ENCODE peak calls at places on chromosomes 1 and 21, in ten cellular contexts. One of them, this sample, is unnamed.

GRCh38 chr1:211326528-211327340 is at the start of gene TRAF5:
- DNase-seq in thoracic aorta: no peak
- DNase-seq in aorta: peak; percentile 61
- DNase-seq in CD8-positive, alpha-beta T cell: peak; percentile 53
- DNase-seq in psoas muscle: peak; percentile 69
- DNase-seq in ovary: peak; percentile 39
- DNase-seq in heart left ventricle: peak; percentile 82
- DNase-seq in esophagus muscularis mucosa: no peak
- DNase-seq in fibroblast of lung: peak; percentile 59
- DNase-seq in left lung: peak; percentile 91
- DNase-seq in this sample: peak; percentile 56

GRCh38 chr1:36599828-36600227 is 117.1 kb upstream of the CSF3R start:
- DNase-seq in CD8-positive, alpha-beta T cell: no peak
- DNase-seq in heart left ventricle: no peak
- DNase-seq in esophagus muscularis mucosa: no peak
- DNase-seq in fibroblast of lung: no peak
- DNase-seq in psoas muscle: no peak
- DNase-seq in aorta: no peak
- DNase-seq in left lung: no peak
- DNase-seq in thoracic aorta: no peak
- DNase-seq in ovary: no peak
- DNase-seq in this sample: no peak

GRCh38 chr1:9691108-9691445 is 39.5 kb downstream of the PIK3CD start:
- DNase-seq in heart left ventricle: no peak
- DNase-seq in fibroblast of lung: no peak
- DNase-seq in ovary: no peak
- DNase-seq in CD8-positive, alpha-beta T cell: no peak
- DNase-seq in aorta: no peak
- DNase-seq in thoracic aorta: no peak
- DNase-seq in left lung: no peak
- DNase-seq in esophagus muscularis mucosa: no peak
- DNase-seq in psoas muscle: no peak
- DNase-seq in this sample: no peak

GRCh38 chr1:10195570-10195969 is 14.8 kb upstream of the KIF1B start:
- DNase-seq in left lung: no peak
- DNase-seq in CD8-positive, alpha-beta T cell: no peak
- DNase-seq in aorta: no peak
- DNase-seq in psoas muscle: no peak
- DNase-seq in esophagus muscularis mucosa: no peak
- DNase-seq in thoracic aorta: no peak
- DNase-seq in fibroblast of lung: no peak
- DNase-seq in heart left ventricle: no peak
- DNase-seq in ovary: no peak
- DNase-seq in this sample: no peak

GRCh38 chr1:238252033-238252802 is 361.5 kb upstream of the ZP4 start:
- DNase-seq in psoas muscle: peak; percentile 51
- DNase-seq in ovary: peak; percentile 34
- DNase-seq in heart left ventricle: no peak
- DNase-seq in esophagus muscularis mucosa: no peak
- DNase-seq in CD8-positive, alpha-beta T cell: peak; percentile 16
- DNase-seq in left lung: no peak
- DNase-seq in fibroblast of lung: peak; percentile 39
- DNase-seq in aorta: peak; percentile 50
- DNase-seq in thoracic aorta: no peak
- DNase-seq in this sample: peak; percentile 43

GRCh38 chr1:31814631-31815306 is 1.1 kb downstream of the SPOCD1 start:
- DNase-seq in thoracic aorta: no peak
- DNase-seq in CD8-positive, alpha-beta T cell: no peak
- DNase-seq in heart left ventricle: no peak
- DNase-seq in aorta: no peak
- DNase-seq in left lung: peak; percentile 67
- DNase-seq in ovary: no peak
- DNase-seq in esophagus muscularis mucosa: no peak
- DNase-seq in fibroblast of lung: no peak
- DNase-seq in psoas muscle: no peak
- DNase-seq in this sample: no peak

GRCh38 chr21:38712076-38712475 is 93.7 kb upstream of the ETS2 start:
- DNase-seq in fibroblast of lung: peak; percentile 41
- DNase-seq in CD8-positive, alpha-beta T cell: no peak
- DNase-seq in ovary: peak; percentile 25
- DNase-seq in aorta: no peak
- DNase-seq in psoas muscle: no peak
- DNase-seq in thoracic aorta: no peak
- DNase-seq in heart left ventricle: no peak
- DNase-seq in left lung: no peak
- DNase-seq in esophagus muscularis mucosa: no peak
- DNase-seq in this sample: no peak

GRCh38 chr1:177898377-177898648 is 71.5 kb downstream of the SEC16B start:
- DNase-seq in esophagus muscularis mucosa: no peak
- DNase-seq in psoas muscle: no peak
- DNase-seq in ovary: no peak
- DNase-seq in fibroblast of lung: no peak
- DNase-seq in left lung: no peak
- DNase-seq in thoracic aorta: no peak
- DNase-seq in CD8-positive, alpha-beta T cell: no peak
- DNase-seq in aorta: no peak
- DNase-seq in heart left ventricle: no peak
- DNase-seq in this sample: no peak

GRCh38 chr1:231020139-231020601 is 19.9 kb downstream of the FAM89A start:
- DNase-seq in heart left ventricle: no peak
- DNase-seq in ovary: no peak
- DNase-seq in esophagus muscularis mucosa: peak; percentile 74
- DNase-seq in thoracic aorta: no peak
- DNase-seq in CD8-positive, alpha-beta T cell: no peak
- DNase-seq in fibroblast of lung: no peak
- DNase-seq in aorta: no peak
- DNase-seq in psoas muscle: no peak
- DNase-seq in left lung: no peak
- DNase-seq in this sample: no peak

GRCh38 chr1:84758968-84759491 is 68.8 kb upstream of the SSX2IP start:
- DNase-seq in CD8-positive, alpha-beta T cell: no peak
- DNase-seq in aorta: peak; percentile 53
- DNase-seq in ovary: no peak
- DNase-seq in thoracic aorta: peak; percentile 9
- DNase-seq in left lung: no peak
- DNase-seq in heart left ventricle: no peak
- DNase-seq in fibroblast of lung: peak; percentile 26
- DNase-seq in esophagus muscularis mucosa: no peak
- DNase-seq in psoas muscle: no peak
- DNase-seq in this sample: no peak

GRCh38 chr1:159652506-159652905 is 61.9 kb downstream of the CRP start:
- DNase-seq in psoas muscle: no peak
- DNase-seq in left lung: no peak
- DNase-seq in heart left ventricle: no peak
- DNase-seq in fibroblast of lung: no peak
- DNase-seq in thoracic aorta: no peak
- DNase-seq in aorta: no peak
- DNase-seq in esophagus muscularis mucosa: no peak
- DNase-seq in CD8-positive, alpha-beta T cell: no peak
- DNase-seq in ovary: no peak
- DNase-seq in this sample: no peak

GRCh38 chr1:209590405-209590804 is 6.9 kb downstream of the CAMK1G start:
- DNase-seq in psoas muscle: no peak
- DNase-seq in left lung: no peak
- DNase-seq in heart left ventricle: no peak
- DNase-seq in ovary: peak; percentile 37
- DNase-seq in fibroblast of lung: peak; percentile 46
- DNase-seq in CD8-positive, alpha-beta T cell: no peak
- DNase-seq in esophagus muscularis mucosa: no peak
- DNase-seq in aorta: no peak
- DNase-seq in thoracic aorta: no peak
- DNase-seq in this sample: no peak

GRCh38 chr1:21841852-21842466 is 29.9 kb downstream of the LDLRAD2 start:
- DNase-seq in esophagus muscularis mucosa: no peak
- DNase-seq in aorta: no peak
- DNase-seq in psoas muscle: peak; percentile 52
- DNase-seq in left lung: peak; percentile 76
- DNase-seq in CD8-positive, alpha-beta T cell: no peak
- DNase-seq in ovary: no peak
- DNase-seq in thoracic aorta: no peak
- DNase-seq in fibroblast of lung: no peak
- DNase-seq in heart left ventricle: peak; percentile 49
- DNase-seq in this sample: no peak

GRCh38 chr1:183515002-183515689 is 42.8 kb downstream of the SMG7 start:
- DNase-seq in esophagus muscularis mucosa: no peak
- DNase-seq in thoracic aorta: no peak
- DNase-seq in psoas muscle: no peak
- DNase-seq in aorta: no peak
- DNase-seq in ovary: no peak
- DNase-seq in left lung: no peak
- DNase-seq in heart left ventricle: no peak
- DNase-seq in fibroblast of lung: peak; percentile 86
- DNase-seq in CD8-positive, alpha-beta T cell: no peak
- DNase-seq in this sample: no peak

GRCh38 chr1:223732993-223733798 is 20.9 kb downstream of the CAPN2 start:
- DNase-seq in CD8-positive, alpha-beta T cell: no peak
- DNase-seq in left lung: no peak
- DNase-seq in ovary: no peak
- DNase-seq in esophagus muscularis mucosa: no peak
- DNase-seq in thoracic aorta: no peak
- DNase-seq in aorta: no peak
- DNase-seq in psoas muscle: no peak
- DNase-seq in fibroblast of lung: peak; percentile 56
- DNase-seq in heart left ventricle: no peak
- DNase-seq in this sample: no peak

GRCh38 chr1:39958801-39959200 is 3.9 kb downstream of the MFSD2A start:
- DNase-seq in esophagus muscularis mucosa: no peak
- DNase-seq in CD8-positive, alpha-beta T cell: no peak
- DNase-seq in aorta: no peak
- DNase-seq in thoracic aorta: no peak
- DNase-seq in ovary: no peak
- DNase-seq in fibroblast of lung: no peak
- DNase-seq in heart left ventricle: no peak
- DNase-seq in psoas muscle: no peak
- DNase-seq in left lung: no peak
- DNase-seq in this sample: no peak

GRCh38 chr1:39960461-39960958 is 5.6 kb downstream of the MFSD2A start:
- DNase-seq in heart left ventricle: peak; percentile 73
- DNase-seq in fibroblast of lung: no peak
- DNase-seq in ovary: no peak
- DNase-seq in CD8-positive, alpha-beta T cell: no peak
- DNase-seq in esophagus muscularis mucosa: no peak
- DNase-seq in psoas muscle: no peak
- DNase-seq in thoracic aorta: no peak
- DNase-seq in left lung: peak; percentile 95
- DNase-seq in aorta: peak; percentile 82
- DNase-seq in this sample: peak; percentile 56

GRCh38 chr1:39962450-39962825 is 7.5 kb downstream of the MFSD2A start:
- DNase-seq in left lung: no peak
- DNase-seq in esophagus muscularis mucosa: no peak
- DNase-seq in CD8-positive, alpha-beta T cell: no peak
- DNase-seq in psoas muscle: no peak
- DNase-seq in fibroblast of lung: no peak
- DNase-seq in ovary: no peak
- DNase-seq in heart left ventricle: no peak
- DNase-seq in aorta: no peak
- DNase-seq in thoracic aorta: no peak
- DNase-seq in this sample: no peak

GRCh38 chr1:39957299-39958020 is 2.5 kb downstream of the MFSD2A start:
- DNase-seq in ovary: no peak
- DNase-seq in esophagus muscularis mucosa: no peak
- DNase-seq in aorta: no peak
- DNase-seq in left lung: no peak
- DNase-seq in thoracic aorta: no peak
- DNase-seq in fibroblast of lung: no peak
- DNase-seq in psoas muscle: no peak
- DNase-seq in CD8-positive, alpha-beta T cell: no peak
- DNase-seq in heart left ventricle: no peak
- DNase-seq in this sample: no peak

GRCh38 chr1:39959651-39960333 is 4.8 kb downstream of the MFSD2A start:
- DNase-seq in CD8-positive, alpha-beta T cell: no peak
- DNase-seq in psoas muscle: no peak
- DNase-seq in ovary: no peak
- DNase-seq in left lung: no peak
- DNase-seq in fibroblast of lung: no peak
- DNase-seq in thoracic aorta: no peak
- DNase-seq in heart left ventricle: no peak
- DNase-seq in esophagus muscularis mucosa: no peak
- DNase-seq in aorta: no peak
- DNase-seq in this sample: no peak
- H3K4me3 ChIP-seq in CD8-positive, alpha-beta T cell: no peak overlapping the region
- H3K4me3 ChIP-seq in psoas muscle: no peak overlapping the region
- H3K4me3 ChIP-seq in ovary: no peak overlapping the region
- H3K4me3 ChIP-seq in left lung: peak overlapping the region; percentile 16
- H3K4me3 ChIP-seq in fibroblast of lung: no peak overlapping the region
- H3K4me3 ChIP-seq in thoracic aorta: no peak overlapping the region
- H3K4me3 ChIP-seq in heart left ventricle: no peak overlapping the region
- H3K4me3 ChIP-seq in esophagus muscularis mucosa: no peak overlapping the region
- H3K4me3 ChIP-seq in aorta: no peak overlapping the region
- H3K4me3 ChIP-seq in this sample: no peak overlapping the region

DNA sequence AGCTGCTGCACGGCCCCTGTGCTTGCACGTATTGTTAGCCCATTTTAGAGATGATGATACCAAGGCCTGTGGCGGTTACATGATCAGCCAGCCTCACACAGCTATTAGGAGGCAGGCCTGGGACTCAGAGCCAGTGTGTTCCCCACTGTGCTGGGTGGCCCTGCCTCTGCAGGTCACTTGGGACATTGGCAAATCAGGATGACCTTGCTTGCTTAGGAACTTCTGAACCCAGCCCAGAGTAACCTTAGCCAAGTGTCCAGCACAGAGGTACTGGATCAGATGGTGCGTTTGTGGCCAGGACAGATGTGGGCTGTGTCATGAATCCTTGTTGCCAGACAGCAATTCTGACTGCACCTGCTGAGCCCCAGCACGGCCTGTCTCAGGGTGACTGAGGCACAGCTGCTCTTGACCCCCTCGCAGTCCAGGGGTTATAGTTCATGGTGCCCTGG is 28.1 kb downstream of the LDLRAP1 start:
- DNase-seq in psoas muscle: no peak
- DNase-seq in left lung: no peak
- DNase-seq in thoracic aorta: no peak
- DNase-seq in esophagus muscularis mucosa: no peak
- DNase-seq in aorta: no peak
- DNase-seq in heart left ventricle: no peak
- DNase-seq in fibroblast of lung: no peak
- DNase-seq in ovary: no peak
- DNase-seq in CD8-positive, alpha-beta T cell: no peak
- DNase-seq in this sample: no peak
- H3K4me1 ChIP-seq in psoas muscle: peaks cover 35% of the 10 kb centered on the region
- H3K4me1 ChIP-seq in left lung: peaks cover 20% of the 10 kb centered on the region
- H3K4me1 ChIP-seq in thoracic aorta: peaks cover 53% of the 10 kb centered on the region
- H3K4me1 ChIP-seq in esophagus muscularis mucosa: peaks cover 38% of the 10 kb centered on the region
- H3K4me1 ChIP-seq in aorta: peaks cover 1% of the 10 kb centered on the region
- H3K4me1 ChIP-seq in heart left ventricle: peaks cover 8% of the 10 kb centered on the region
- H3K4me1 ChIP-seq in fibroblast of lung: peaks cover 26% of the 10 kb centered on the region
- H3K4me1 ChIP-seq in ovary: peaks cover 11% of the 10 kb centered on the region
- H3K4me1 ChIP-seq in CD8-positive, alpha-beta T cell: peaks cover 71% of the 10 kb centered on the region
- H3K4me1 ChIP-seq in this sample: no peaks in the 10 kb centered on the region

GRCh38 chr1:247953409-247953808 is 4.8 kb downstream of the OR2L8 start:
- DNase-seq in CD8-positive, alpha-beta T cell: no peak
- DNase-seq in esophagus muscularis mucosa: no peak
- DNase-seq in aorta: no peak
- DNase-seq in left lung: no peak
- DNase-seq in heart left ventricle: no peak
- DNase-seq in psoas muscle: no peak
- DNase-seq in ovary: no peak
- DNase-seq in fibroblast of lung: no peak
- DNase-seq in thoracic aorta: no peak
- DNase-seq in this sample: no peak
- H3K9me3 ChIP-seq in CD8-positive, alpha-beta T cell: no peaks in the 10 kb centered on the region
- H3K9me3 ChIP-seq in esophagus muscularis mucosa: no peaks in the 10 kb centered on the region
- H3K9me3 ChIP-seq in aorta: no peaks in the 10 kb centered on the region
- H3K9me3 ChIP-seq in left lung: peaks cover 5% of the 10 kb centered on the region
- H3K9me3 ChIP-seq in heart left ventricle: peaks cover 4% of the 10 kb centered on the region
- H3K9me3 ChIP-seq in psoas muscle: no peaks in the 10 kb centered on the region
- H3K9me3 ChIP-seq in ovary: no peaks in the 10 kb centered on the region
- H3K9me3 ChIP-seq in fibroblast of lung: no peaks in the 10 kb centered on the region
- H3K9me3 ChIP-seq in thoracic aorta: no peaks in the 10 kb centered on the region
- H3K9me3 ChIP-seq in this sample: no peaks in the 10 kb centered on the region

GRCh38 chr1:150695561-150695960 is 1.4 kb downstream of the GOLPH3L start:
- DNase-seq in CD8-positive, alpha-beta T cell: no peak
- DNase-seq in fibroblast of lung: no peak
- DNase-seq in heart left ventricle: no peak
- DNase-seq in psoas muscle: no peak
- DNase-seq in aorta: no peak
- DNase-seq in thoracic aorta: no peak
- DNase-seq in left lung: no peak
- DNase-seq in ovary: no peak
- DNase-seq in esophagus muscularis mucosa: no peak
- DNase-seq in this sample: no peak
- H3K4me3 ChIP-seq in CD8-positive, alpha-beta T cell: no peak overlapping the region
- H3K4me3 ChIP-seq in fibroblast of lung: no peak overlapping the region
- H3K4me3 ChIP-seq in heart left ventricle: no peak overlapping the region
- H3K4me3 ChIP-seq in psoas muscle: peak overlapping the region; percentile 82
- H3K4me3 ChIP-seq in aorta: no peak overlapping the region
- H3K4me3 ChIP-seq in thoracic aorta: no peak overlapping the region
- H3K4me3 ChIP-seq in left lung: peak overlapping the region; percentile 59
- H3K4me3 ChIP-seq in ovary: no peak overlapping the region
- H3K4me3 ChIP-seq in esophagus muscularis mucosa: no peak overlapping the region
- H3K4me3 ChIP-seq in this sample: peak overlapping the region; percentile 56